ENCODE peak calls at places on chromosomes 3 and 15, in five cellular contexts. U is Peyer's patch, D is cardiac muscle cell, R is colonic mucosa, E is RWPE1. Y is an unnamed sample.
A peak's percentile ranks its signal among the peaks of the same experiment; 100 is the strongest.

GRCh38 chr3:174936590-174936989 is 77.5 kb downstream of the NAALADL2 start:
- DNase-seq in U (no peak), D (no peak), R (no peak), E (no peak), Y (no peak)

GRCh38 chr3:143000525-143000924 is 845 bp upstream of the U2SURP start:
- DNase-seq in U (no peak), D (no peak), R (peak; percentile 44), E (peak; percentile 75), Y (peak; percentile 20)

GRCh38 chr15:75145027-75145841 is 56.4 kb upstream of the C15orf39 start:
- DNase-seq in U (no peak), D (no peak), R (no peak), E (no peak), Y (no peak)

GRCh38 chr15:55695432-55695831 is 47.5 kb downstream of the PRTG start:
- DNase-seq in U (no peak), D (peak; percentile 62), R (no peak), E (no peak), Y (no peak)

GRCh38 chr15:92733934-92734521 is 78.5 kb upstream of the FAM174B start:
- DNase-seq in U (no peak), D (no peak), R (no peak), E (no peak), Y (no peak)

GRCh38 chr15:26771168-26771916 is 1.5 kb downstream of the GABRB3 start:
- DNase-seq in U (no peak), D (peak; percentile 92), R (no peak), E (no peak), Y (no peak)

GRCh38 chr15:52805351-52806283 is 15.5 kb upstream of the ONECUT1 start:
- DNase-seq in U (no peak), D (no peak), R (no peak), E (no peak), Y (no peak)

GRCh38 chr15:28896944-28897343 is 11.2 kb downstream of the APBA2 start:
- DNase-seq in U (no peak), D (no peak), R (no peak), E (peak; percentile 65), Y (no peak)

GRCh38 chr3:13561967-13562366 is 13.0 kb downstream of the FBLN2 start:
- DNase-seq in U (no peak), D (no peak), R (no peak), E (no peak), Y (no peak)
- H3K27ac ChIP-seq in U (no peak overlapping the region), D (no peak overlapping the region), R (no peak overlapping the region), E (no peak overlapping the region), Y (no peak overlapping the region)

GRCh38 chr3:122563717-122564025 is 429 bp downstream of the PARP9 start:
- DNase-seq in U (no peak), D (no peak), R (peak; percentile 29), E (peak; percentile 8), Y (no peak)
- H3K27ac ChIP-seq in U (peak overlapping the region; percentile 93), D (no peak overlapping the region), R (peak overlapping the region; percentile 94), E (peak overlapping the region; percentile 80), Y (peak overlapping the region; percentile 92)

GRCh38 chr3:141110322-141110721 is 59.2 kb downstream of the SPSB4 start:
- DNase-seq in U (no peak), D (no peak), R (no peak), E (no peak), Y (no peak)
- H3K27ac ChIP-seq in U (no peak overlapping the region), D (peak overlapping the region; percentile 97), R (no peak overlapping the region), E (no peak overlapping the region), Y (no peak overlapping the region)

GRCh38 chr15:77624868-77625267 is 7.8 kb downstream of the LINGO1 start:
- DNase-seq in U (no peak), D (no peak), R (no peak), E (no peak), Y (no peak)

GRCh38 chr15:77622212-77622941 is 10.3 kb downstream of the LINGO1 start:
- DNase-seq in U (no peak), D (peak; percentile 82), R (no peak), E (no peak), Y (no peak)

GRCh38 chr15:77625376-77625775 is 7.3 kb downstream of the LINGO1 start:
- DNase-seq in U (no peak), D (no peak), R (no peak), E (no peak), Y (no peak)

GRCh38 chr15:77623008-77623877 is 9.5 kb downstream of the LINGO1 start:
- DNase-seq in U (no peak), D (no peak), R (no peak), E (no peak), Y (no peak)

DNA sequence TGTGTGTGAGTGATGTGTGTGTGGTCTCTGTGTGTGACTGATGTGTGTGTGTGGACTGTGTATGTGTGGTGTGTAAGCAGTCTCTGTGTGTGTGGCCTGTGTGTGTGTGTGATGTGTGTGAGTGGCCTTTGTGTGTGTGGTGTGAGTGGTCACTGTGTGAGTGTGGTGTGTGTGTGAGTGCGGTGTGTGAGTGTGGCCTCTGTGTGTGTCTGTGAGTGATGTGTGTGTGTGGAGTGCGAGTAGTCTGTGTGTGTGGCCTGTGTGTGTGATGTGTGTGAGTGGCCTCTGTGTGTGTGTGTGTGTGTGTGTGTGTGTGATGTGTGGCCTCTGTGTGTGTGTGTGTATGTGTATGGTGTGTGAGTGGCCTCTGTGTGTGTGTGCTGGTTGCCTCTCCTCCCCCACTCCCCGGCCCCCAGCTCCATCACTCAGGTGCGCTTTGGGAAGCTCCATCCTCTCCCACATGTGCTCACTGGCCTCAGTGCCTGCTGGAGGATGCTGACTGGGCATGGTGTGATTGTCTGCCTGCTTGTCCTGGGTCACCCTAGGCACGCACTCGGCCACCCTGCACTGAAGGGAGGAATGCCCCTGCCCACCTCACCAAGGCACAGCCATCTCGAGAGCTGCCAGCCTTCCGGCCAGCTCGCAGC is 8.7 kb downstream of the LINGO1 start:
- DNase-seq in U (no peak), D (no peak), R (no peak), E (no peak), Y (peak; percentile 6)
- H3K27ac ChIP-seq in U (no peak overlapping the region), D (peak overlapping the region; percentile 95), R (no peak overlapping the region), E (no peak overlapping the region), Y (no peak overlapping the region)

GRCh38 chr3:9598783-9599387 is 45.3 kb upstream of the LHFPL4 start:
- DNase-seq in U (no peak), D (no peak), R (peak; percentile 24), E (no peak), Y (no peak)

GRCh38 chr3:9606108-9606507 is 43.2 kb upstream of the MTMR14 start:
- DNase-seq in U (no peak), D (no peak), R (no peak), E (no peak), Y (no peak)

GRCh38 chr3:9595877-9596276 is 42.3 kb upstream of the LHFPL4 start:
- DNase-seq in U (no peak), D (no peak), R (peak; percentile 61), E (no peak), Y (peak; percentile 43)

GRCh38 chr3:9602620-9603019 is 46.7 kb upstream of the MTMR14 start:
- DNase-seq in U (no peak), D (no peak), R (no peak), E (no peak), Y (no peak)

GRCh38 chr3:9600597-9600996 is 47.0 kb upstream of the LHFPL4 start:
- DNase-seq in U (peak; percentile 62), D (no peak), R (peak; percentile 73), E (peak; percentile 14), Y (peak; percentile 67)
- H3K27ac ChIP-seq in U (no peak overlapping the region), D (no peak overlapping the region), R (no peak overlapping the region), E (no peak overlapping the region), Y (no peak overlapping the region)

GRCh38 chr15:99127773-99128172 is 22.9 kb downstream of the SYNM start:
- DNase-seq in U (no peak), D (no peak), R (no peak), E (no peak), Y (no peak)

GRCh38 chr15:99125061-99125990 is 20.4 kb downstream of the SYNM start:
- DNase-seq in U (no peak), D (no peak), R (no peak), E (no peak), Y (no peak)

GRCh38 chr15:99128411-99128810 is 23.5 kb downstream of the SYNM start:
- DNase-seq in U (no peak), D (no peak), R (no peak), E (no peak), Y (no peak)

GRCh38 chr15:99126195-99126594 is 21.3 kb downstream of the SYNM start:
- DNase-seq in U (no peak), D (no peak), R (no peak), E (no peak), Y (no peak)

GRCh38 chr15:99126930-99127329 is 22.1 kb downstream of the SYNM start:
- DNase-seq in U (no peak), D (no peak), R (no peak), E (no peak), Y (no peak)
- H3K27ac ChIP-seq in U (no peak overlapping the region), D (no peak overlapping the region), R (no peak overlapping the region), E (no peak overlapping the region), Y (peak overlapping the region; percentile 21)

GRCh38 chr15:90028376-90028775 is 27.3 kb downstream of the ZNF710 start:
- DNase-seq in U (no peak), D (no peak), R (no peak), E (no peak), Y (peak; percentile 7)
- H3K27ac ChIP-seq in U (no peak overlapping the region), D (no peak overlapping the region), R (peak overlapping the region; percentile 86), E (no peak overlapping the region), Y (peak overlapping the region; percentile 76)

GRCh38 chr3:197302696-197303341 is 4.4 kb upstream of the DLG1 start:
- DNase-seq in U (no peak), D (no peak), R (no peak), E (no peak), Y (no peak)

GRCh38 chr3:197306374-197307086 is 8.1 kb upstream of the DLG1 start:
- DNase-seq in U (no peak), D (no peak), R (no peak), E (peak; percentile 69), Y (no peak)

GRCh38 chr3:197308591-197308990 is 10.2 kb upstream of the DLG1 start:
- DNase-seq in U (no peak), D (no peak), R (no peak), E (no peak), Y (no peak)

GRCh38 chr3:197303452-197303851 is 5.0 kb upstream of the DLG1 start:
- DNase-seq in U (no peak), D (no peak), R (no peak), E (no peak), Y (no peak)

GRCh38 chr3:197305854-197306253 is 7.4 kb upstream of the DLG1 start:
- DNase-seq in U (no peak), D (no peak), R (no peak), E (no peak), Y (no peak)
- H3K27ac ChIP-seq in U (no peak overlapping the region), D (no peak overlapping the region), R (no peak overlapping the region), E (peak overlapping the region; percentile 53), Y (no peak overlapping the region)

Y was measured in transverse colon.